ENCODE peak calls at places on chromosome 9, in four cellular contexts. X is mesenchymal stem cell, J is brain microvascular endothelial cell, T is Peyer's patch. N is an unnamed sample.

GRCh38 chr9:98314381-98315066 is 59.1 kb upstream of the TBC1D2 start:
- DNase-seq in T (no peak), X (peak; percentile 46), J (no peak), N (no peak)

GRCh38 chr9:119736478-119737454 is 367.5 kb upstream of the BRINP1 start:
- DNase-seq in J (no peak), T (peak; percentile 76), X (no peak), N (no peak)

GRCh38 chr9:133449760-133450159 is 10.0 kb upstream of the CACFD1 start:
- DNase-seq in T (no peak), X (no peak), J (no peak), N (no peak)

GRCh38 chr9:101536938-101537337 is 3.3 kb downstream of the RNF20 start:
- DNase-seq in X (peak; percentile 66), J (peak; percentile 25), T (no peak), N (no peak)

GRCh38 chr9:76662476-76663281 is 101.6 kb upstream of the PCA3 start:
- DNase-seq in J (no peak), T (no peak), X (no peak), N (no peak)

GRCh38 chr9:126491256-126491879 is 122.4 kb upstream of the LMX1B start:
- DNase-seq in J (peak; percentile 41), T (peak; percentile 32), X (peak; percentile 61), N (peak; percentile 37)

GRCh38 chr9:91451431-91452270 is 28.0 kb upstream of the NFIL3 start:
- DNase-seq in T (no peak), X (peak; percentile 27), J (no peak), N (no peak)

GRCh38 chr9:86843182-86843581 is 104.1 kb downstream of the GAS1 start:
- DNase-seq in X (no peak), J (no peak), T (no peak), N (no peak)

GRCh38 chr9:96587295-96587694 is 32.3 kb downstream of the CDC14B start:
- DNase-seq in T (no peak), J (no peak), X (no peak), N (no peak)

GRCh38 chr9:87714819-87715218 is 11.1 kb upstream of the CTSL start:
- DNase-seq in T (no peak), J (peak; percentile 86), X (peak; percentile 89), N (no peak)

DNA sequence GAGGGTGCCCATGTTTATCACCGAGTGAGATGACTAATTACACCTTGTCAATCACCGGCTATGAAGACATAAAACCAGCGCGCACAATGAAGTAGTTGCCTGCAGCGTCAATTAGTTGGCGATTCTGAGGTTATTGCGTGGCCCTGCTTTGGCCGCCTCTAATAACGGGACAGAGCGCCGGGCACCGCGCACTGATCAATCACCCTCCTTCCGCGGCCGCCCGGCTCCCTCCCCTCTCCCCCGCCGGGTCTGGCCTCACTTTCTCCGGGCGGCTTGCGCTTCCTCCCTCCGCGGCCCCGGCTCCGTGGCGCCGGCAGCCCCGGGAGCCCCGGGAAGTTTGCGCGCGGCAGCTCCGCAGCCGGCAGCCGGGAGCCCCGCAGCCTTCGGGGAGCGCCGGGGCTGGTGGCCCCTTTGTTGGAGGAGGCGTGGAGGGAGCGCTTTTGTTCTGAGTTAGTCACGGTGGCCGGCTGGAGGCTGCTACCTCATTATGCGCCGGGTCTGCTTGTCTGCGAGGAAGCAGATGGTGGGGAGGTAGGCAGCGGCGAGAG is 3.2 kb upstream of the LHX2 start:
- DNase-seq in J (no peak), T (no peak), X (no peak), N (no peak)
- H3K27me3 ChIP-seq in J (peaks cover 96% of the 10 kb centered on the region), T (no peaks in the 10 kb centered on the region), X (peaks cover 95% of the 10 kb centered on the region), N (peaks cover 54% of the 10 kb centered on the region)

DNA sequence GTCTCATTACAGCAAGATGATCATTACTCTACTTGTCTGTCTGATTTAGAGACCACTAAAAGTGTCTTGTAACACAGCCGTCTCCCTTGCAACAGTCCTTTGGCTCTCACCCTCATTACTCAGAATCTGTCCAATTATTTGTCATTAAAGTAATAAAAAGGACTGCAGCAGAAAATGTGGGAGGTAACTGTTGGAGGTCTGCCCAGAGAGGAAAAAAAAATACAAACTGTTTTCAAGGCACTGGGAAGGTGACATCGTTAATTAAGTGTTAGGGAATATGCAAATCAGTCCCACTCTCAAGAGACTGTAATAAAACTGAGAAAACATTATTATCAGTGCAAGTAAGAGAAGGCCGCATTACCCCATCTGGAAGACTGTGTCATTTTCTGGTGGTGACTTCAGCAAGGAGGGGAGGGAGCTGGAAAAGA is 281.0 kb downstream of the RASEF start:
- DNase-seq in X (no peak), J (no peak), T (no peak), N (no peak)
- H3K27ac ChIP-seq in X (no peak overlapping the region), J (no peak overlapping the region), T (no peak overlapping the region), N (no peak overlapping the region)

DNA sequence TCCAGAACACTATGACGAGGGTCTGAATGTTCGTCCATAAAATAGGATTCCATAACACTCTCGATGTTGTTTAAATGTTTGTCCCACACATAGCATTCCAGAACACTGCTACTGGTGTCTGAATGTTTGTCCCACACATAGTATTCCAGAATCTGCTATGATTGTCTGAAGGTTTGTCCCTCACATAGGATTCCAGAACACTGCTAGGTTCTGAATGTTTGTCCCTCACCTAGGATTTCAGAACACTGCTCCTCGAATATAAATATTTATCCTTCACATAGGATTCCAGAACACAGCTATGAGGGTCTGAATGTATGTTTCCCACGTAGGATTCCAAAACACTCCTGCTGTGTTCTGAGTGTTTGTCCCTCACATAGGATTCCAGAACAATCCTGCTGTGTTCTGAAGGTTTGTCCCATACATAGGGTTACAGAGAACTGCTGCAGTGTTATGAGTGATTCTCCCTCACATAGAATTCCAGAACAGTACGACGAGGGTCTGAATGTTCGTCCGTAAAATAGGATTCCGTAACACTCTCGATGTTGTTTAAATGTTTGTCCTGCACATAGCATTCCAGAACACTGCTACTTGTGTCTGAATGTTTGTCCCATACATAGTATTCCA is 215.3 kb downstream of the FOXD4L6 start:
- DNase-seq in J (no peak), X (no peak), T (no peak), N (no peak)
- H3K27me3 ChIP-seq in J (no peaks in the 10 kb centered on the region), X (no peaks in the 10 kb centered on the region), T (no peaks in the 10 kb centered on the region), N (no peaks in the 10 kb centered on the region)

DNA sequence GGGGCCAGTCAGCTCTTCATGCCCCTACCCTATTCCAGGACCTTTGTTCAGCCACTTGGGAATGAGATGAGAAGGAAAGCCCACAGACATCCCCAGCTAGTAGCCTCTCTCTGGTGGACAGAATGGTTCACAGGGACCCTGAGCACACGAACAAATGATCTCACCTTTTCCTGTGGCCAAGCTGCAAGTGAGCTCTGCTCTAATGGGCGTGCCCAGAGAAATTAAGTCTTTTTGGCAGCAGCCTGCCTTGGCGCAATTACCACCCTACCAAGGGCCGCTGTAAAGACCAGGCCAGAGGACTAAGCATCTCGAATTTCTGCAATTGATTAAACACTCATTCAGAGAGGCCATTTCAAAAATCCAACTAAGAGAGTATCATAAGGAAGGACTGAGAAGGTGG is 56.0 kb downstream of the WHRN start:
- DNase-seq in T (no peak), X (no peak), J (no peak), N (no peak)
- H3K27ac ChIP-seq in T (no peak overlapping the region), X (no peak overlapping the region), J (no peak overlapping the region), N (no peak overlapping the region)

DNA sequence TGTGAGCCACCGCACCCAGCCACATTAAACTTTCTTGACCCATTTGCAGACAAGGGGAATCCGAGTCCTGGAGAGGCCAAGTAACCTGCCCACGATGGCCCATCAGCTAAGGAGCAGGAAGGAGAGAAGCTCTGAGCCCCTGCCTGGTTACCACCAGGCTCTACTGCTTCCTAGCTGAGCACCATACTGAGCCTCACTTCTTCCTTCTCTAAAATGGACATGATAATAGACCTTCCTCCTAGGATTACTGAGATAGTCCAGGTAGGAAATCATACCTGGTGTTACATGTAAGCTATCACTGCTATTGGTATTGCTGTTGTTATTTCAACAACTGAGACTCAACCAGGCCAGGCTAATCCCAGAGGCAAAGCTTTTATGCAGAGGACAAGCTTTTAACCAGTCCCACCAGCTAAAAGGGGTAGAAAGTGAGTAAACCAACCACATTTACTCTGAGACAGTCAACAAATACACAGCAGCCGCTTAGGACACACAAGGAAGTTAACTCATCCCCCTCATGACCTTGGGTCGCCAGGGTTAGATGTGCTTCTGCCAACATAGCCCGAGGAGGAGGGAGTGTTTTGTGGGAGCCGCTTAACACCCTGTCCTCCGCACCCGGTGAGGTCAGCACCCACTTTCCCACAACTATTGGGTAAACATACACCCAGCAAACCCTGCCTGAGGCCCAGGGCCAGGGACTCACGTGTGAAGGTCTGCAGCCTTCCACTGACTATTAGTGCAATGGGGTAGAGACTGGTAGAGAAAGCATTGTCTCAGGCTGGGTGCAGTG is 20.6 kb upstream of the PTGES start:
- DNase-seq in X (peak; percentile 90), T (no peak), J (peak; percentile 54), N (no peak)
- H3K27me3 ChIP-seq in X (no peaks in the 10 kb centered on the region), T (no peaks in the 10 kb centered on the region), J (no peaks in the 10 kb centered on the region), N (no peaks in the 10 kb centered on the region)

GRCh38 chr9:4499917-4500316 is 9.6 kb downstream of the SLC1A1 start:
- DNase-seq in X (no peak), J (no peak), T (no peak), N (no peak)
- H3K27ac ChIP-seq in X (no peak overlapping the region), J (no peak overlapping the region), T (no peak overlapping the region), N (no peak overlapping the region)

GRCh38 chr9:36193049-36193448 is 2.3 kb downstream of the CLTA start:
- DNase-seq in X (peak; percentile 26), J (no peak), T (no peak), N (no peak)
- H3K27me3 ChIP-seq in X (no peaks in the 10 kb centered on the region), J (no peaks in the 10 kb centered on the region), T (no peaks in the 10 kb centered on the region), N (no peaks in the 10 kb centered on the region)

GRCh38 chr9:22211588-22212360 is 202.7 kb upstream of the CDKN2B start:
- DNase-seq in T (no peak), X (peak; percentile 95), J (peak; percentile 93), N (no peak)

GRCh38 chr9:22210936-22211335 is 201.8 kb upstream of the CDKN2B start:
- DNase-seq in X (no peak), J (no peak), T (no peak), N (no peak)

GRCh38 chr9:22208846-22209585 is 199.9 kb upstream of the CDKN2B start:
- DNase-seq in J (no peak), X (no peak), T (no peak), N (no peak)

GRCh38 chr9:22206833-22207232 is 197.7 kb upstream of the CDKN2B start:
- DNase-seq in X (no peak), T (no peak), J (no peak), N (no peak)

DNA sequence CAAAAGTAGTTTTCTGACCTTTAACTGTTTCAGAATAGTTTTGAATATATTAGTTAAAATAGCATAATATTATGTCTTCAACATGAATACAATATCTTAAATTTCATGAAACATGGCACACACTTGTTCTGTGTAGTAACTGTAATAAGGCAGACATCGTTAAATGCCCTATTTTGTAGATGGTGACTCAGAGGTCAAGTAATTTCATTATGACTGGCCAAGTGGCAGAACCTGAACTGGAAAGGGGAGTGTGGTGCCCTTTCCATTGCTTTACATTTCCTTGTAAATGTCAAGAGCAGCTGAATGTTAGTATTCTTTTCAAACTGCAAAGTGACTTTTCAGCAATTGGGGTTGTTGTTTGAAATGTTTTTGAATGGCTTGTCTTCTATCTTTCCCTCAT is 201.2 kb upstream of the CDKN2B start:
- DNase-seq in J (no peak), T (no peak), X (peak; percentile 50), N (no peak)
- H3K27ac ChIP-seq in J (peak overlapping the region; percentile 84), T (no peak overlapping the region), X (peak overlapping the region; percentile 10), N (no peak overlapping the region)

N was measured in CD8-positive, alpha-beta memory T cell.